ENCODE peak calls at places on chromosomes 1 and 21, in seven cellular contexts. I is fibroblast of lung, P is WTC11, Z is psoas muscle, X is lower leg skin, F is keratinocyte, A is upper lobe of right lung. D is an unnamed sample.

GRCh38 chr1:93899543-93900207 is 9.6 kb downstream of the GCLM start:
- DNase-seq in I (no peak), A (no peak), F (no peak), Z (no peak), P (no peak), X (no peak), D (no peak)

GRCh38 chr1:46333300-46334029 is 7.1 kb upstream of the NSUN4 start:
- DNase-seq in I (peak; percentile 31), F (no peak), A (peak; percentile 19), Z (no peak), X (no peak), P (peak; percentile 38), D (no peak)

GRCh38 chr1:40226187-40226586 is 21.6 kb upstream of the TMCO2 start:
- DNase-seq in A (no peak), F (no peak), P (no peak), Z (no peak), I (no peak), X (no peak), D (no peak)

GRCh38 chr1:208202333-208202987 is 41.7 kb downstream of the PLXNA2 start:
- DNase-seq in F (no peak), Z (no peak), I (no peak), X (no peak), P (no peak), A (no peak), D (no peak)

GRCh38 chr1:17232759-17233661 is 15.9 kb upstream of the PADI3 start:
- DNase-seq in X (no peak), P (no peak), A (no peak), Z (no peak), I (peak; percentile 59), F (peak; percentile 79), D (no peak)

GRCh38 chr1:27428316-27429028 is 36.0 kb downstream of the GPR3 start:
- DNase-seq in X (no peak), F (no peak), P (no peak), A (no peak), Z (peak; percentile 33), I (no peak), D (no peak)

GRCh38 chr1:245341738-245342137 is 187.0 kb downstream of the KIF26B start:
- DNase-seq in P (no peak), X (no peak), F (no peak), I (no peak), Z (no peak), A (no peak), D (no peak)

GRCh38 chr21:39115659-39116235 is 67.5 kb downstream of the PSMG1 start:
- DNase-seq in I (no peak), X (peak; percentile 74), A (no peak), P (no peak), Z (no peak), F (no peak), D (no peak)

GRCh38 chr21:46549650-46550049 is 55.2 kb downstream of the S100B start:
- DNase-seq in Z (no peak), A (no peak), I (no peak), P (no peak), X (no peak), F (no peak), D (no peak)

GRCh38 chr1:9292361-9293240 is at the start of gene SPSB1:
- DNase-seq in Z (peak; percentile 77), I (peak; percentile 87), P (peak; percentile 60), F (no peak), A (peak; percentile 87), X (peak; percentile 93), D (no peak)

GRCh38 chr1:63651110-63651776 is 58.0 kb downstream of the PGM1 start:
- DNase-seq in Z (no peak), X (no peak), P (no peak), I (no peak), A (no peak), F (no peak), D (no peak)

GRCh38 chr1:12434686-12435085 is 183.3 kb downstream of the DHRS3 start:
- DNase-seq in A (no peak), X (no peak), P (no peak), Z (no peak), F (no peak), I (no peak), D (no peak)

GRCh38 chr1:199422206-199422605 is 605.3 kb upstream of the NR5A2 start:
- DNase-seq in F (no peak), X (no peak), P (peak; percentile 44), Z (no peak), A (no peak), I (peak; percentile 50), D (no peak)

GRCh38 chr1:37479255-37480124 is 5.1 kb downstream of the ZC3H12A start:
- DNase-seq in A (peak; percentile 97), X (peak; percentile 98), Z (peak; percentile 92), P (no peak), I (peak; percentile 83), F (peak; percentile 95), D (peak; percentile 87)

GRCh38 chr1:119827010-119827409 is 15.8 kb upstream of the REG4 start:
- DNase-seq in I (no peak), Z (no peak), P (no peak), F (no peak), A (no peak), X (no peak), D (no peak)

GRCh38 chr1:42176902-42177519 is 12.5 kb upstream of the GUCA2A start:
- DNase-seq in I (peak; percentile 63), Z (no peak), X (no peak), P (peak; percentile 58), A (peak; percentile 54), F (no peak), D (no peak)

GRCh38 chr1:164932580-164932979 is 373.6 kb downstream of the PBX1 start:
- DNase-seq in X (no peak), P (no peak), I (no peak), F (no peak), Z (no peak), A (no peak), D (no peak)

GRCh38 chr1:218336353-218336752 is 8.8 kb upstream of the TGFB2 start:
- DNase-seq in X (no peak), I (no peak), P (no peak), A (no peak), F (no peak), Z (no peak), D (no peak)

GRCh38 chr1:217135569-217135915 is 412.3 kb upstream of the ESRRG start:
- DNase-seq in Z (no peak), P (no peak), F (no peak), I (peak; percentile 31), A (no peak), X (no peak), D (no peak)

DNA sequence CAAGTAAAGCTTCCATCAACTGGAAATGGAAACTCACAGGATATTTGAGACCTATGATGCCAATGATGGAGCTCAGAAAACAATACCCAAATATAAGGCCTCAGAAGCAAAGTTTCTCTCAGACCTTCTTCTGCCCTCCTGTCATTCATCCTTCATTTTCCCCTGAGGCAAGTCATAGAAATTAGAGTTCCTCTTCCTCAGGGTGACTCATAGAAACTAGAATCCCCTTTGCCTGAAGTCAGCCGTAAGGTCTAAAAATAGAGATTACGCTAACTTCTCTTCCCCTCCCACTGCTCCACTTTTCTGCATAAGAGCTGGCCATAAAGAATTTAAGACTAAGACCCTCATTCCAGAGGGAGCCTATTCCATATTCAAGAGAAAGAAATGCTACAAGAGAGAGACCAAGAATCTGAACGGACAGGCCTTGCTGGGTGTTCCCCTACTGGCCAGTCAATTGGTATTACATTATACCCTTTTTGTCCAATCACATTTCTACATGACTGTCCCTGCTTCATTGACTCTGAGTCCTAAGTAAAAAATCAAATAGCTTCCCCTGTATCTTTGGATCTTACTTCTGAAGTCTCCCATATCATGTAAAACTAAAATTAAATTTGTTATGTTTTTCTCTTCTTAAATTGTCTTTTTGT is 994.9 kb downstream of the ADGRL2 start:
- DNase-seq in P (no peak), X (no peak), Z (no peak), F (no peak), A (no peak), I (no peak), D (no peak)
- TF ChIP-seq CTCF in P (no peak), X (no peak), Z (no peak), F (no peak), A (no peak), I (no peak), D (no peak)

GRCh38 chr1:68454534-68454933 is 4.8 kb upstream of the RPE65 start:
- DNase-seq in P (no peak), F (no peak), X (no peak), I (no peak), A (no peak), Z (no peak), D (no peak)
- TF ChIP-seq CTCF in P (no peak), F (peak; percentile 26), X (no peak), I (peak; percentile 11), A (no peak), Z (no peak), D (no peak)

GRCh38 chr21:9750341-9751086 is 770.9 kb upstream of the TPTE start:
- DNase-seq in P (no peak), I (no peak), A (no peak), F (no peak), X (no peak), Z (no peak), D (no peak)
- TF ChIP-seq CTCF in P (no peak), I (no peak), A (no peak), F (no peak), X (no peak), Z (no peak), D (no peak)

GRCh38 chr1:204113900-204114299 is 37.9 kb downstream of the ETNK2 start:
- DNase-seq in X (no peak), A (no peak), P (no peak), Z (no peak), I (no peak), F (no peak), D (no peak)

GRCh38 chr1:204114606-204115005 is 37.2 kb downstream of the ETNK2 start:
- DNase-seq in F (no peak), X (no peak), P (no peak), I (no peak), Z (no peak), A (no peak), D (no peak)

GRCh38 chr1:204115128-204115527 is 36.7 kb downstream of the ETNK2 start:
- DNase-seq in I (no peak), A (no peak), X (no peak), F (no peak), P (no peak), Z (no peak), D (no peak)

GRCh38 chr1:204110894-204111633 is 38.1 kb downstream of the SOX13 start:
- DNase-seq in Z (no peak), F (no peak), P (no peak), I (no peak), A (no peak), X (no peak), D (no peak)

DNA sequence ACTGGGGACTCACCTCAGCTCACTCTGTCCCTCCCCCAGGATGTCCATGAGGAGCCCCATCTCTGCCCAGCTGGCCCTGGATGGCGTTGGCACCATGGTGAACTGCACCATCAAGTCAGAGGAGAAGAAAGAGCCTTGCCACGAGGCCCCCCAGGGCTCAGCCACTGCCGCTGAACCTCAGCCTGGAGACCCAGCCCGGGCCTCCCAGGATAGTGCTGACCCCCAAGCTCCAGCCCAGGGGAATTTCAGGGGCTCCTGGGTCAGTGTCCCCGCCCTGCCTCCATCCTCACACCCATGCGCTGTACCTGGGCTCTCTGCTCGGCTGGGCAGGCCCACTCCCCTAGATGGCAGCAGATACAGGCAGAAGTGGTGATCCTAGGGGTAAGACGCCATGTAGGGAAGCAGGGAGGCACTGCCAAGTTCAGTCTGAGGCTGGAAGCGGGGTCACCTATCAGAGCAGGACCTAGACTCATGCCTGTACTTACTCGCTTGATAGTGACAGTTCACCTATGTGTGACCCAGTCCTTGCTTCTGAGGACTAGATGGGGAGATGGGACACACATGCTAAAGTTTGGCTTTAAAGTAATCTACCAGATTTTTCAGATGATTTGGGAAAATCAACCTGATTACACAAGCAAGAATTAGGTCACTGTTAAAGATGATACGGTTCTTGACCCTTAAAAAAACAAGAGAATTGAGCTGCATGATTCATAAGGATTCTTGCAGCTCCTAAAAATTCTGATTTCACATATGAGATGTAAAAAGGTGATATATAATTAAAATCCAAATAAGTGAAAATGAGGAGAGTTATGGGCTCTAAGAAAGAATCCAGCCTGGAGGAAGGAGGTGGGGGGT is 38.7 kb downstream of the ETNK2 start:
- DNase-seq in A (no peak), F (no peak), P (no peak), Z (no peak), I (no peak), X (no peak), D (no peak)
- TF ChIP-seq CTCF in A (no peak), F (no peak), P (no peak), Z (no peak), I (no peak), X (no peak), D (no peak)

D was measured in omental fat pad.